ENCODE peak calls at places on chromosomes 12 and 14, in ten cellular contexts. G is HEK293T, Z is sciatic nerve, T is posterior cingulate gyrus, F is T-cell, J is WTC11, A is NCI-H748 treated with DMSO at 0.1 percent for 48 hours, V is Calu3, N is Peyer's patch, S is left kidney. W is an unnamed sample.
A peak's percentile ranks its signal among the peaks of the same experiment; 100 is the strongest.

GRCh38 chr14:95527392-95528002 is 7.4 kb upstream of the GLRX5 start:
- DNase-seq in S (peak; percentile 49), N (peak; percentile 72), A (peak; percentile 27), V (peak; percentile 45), Z (peak; percentile 79), T (peak; percentile 48), J (no peak), F (no peak), G (no peak), W (no peak)

GRCh38 chr12:90801776-90802175 is 153.2 kb downstream of the CCER1 start:
- DNase-seq in N (no peak), F (no peak), G (no peak), S (no peak), V (no peak), T (no peak), A (peak; percentile 6), Z (no peak), J (no peak), W (no peak)

GRCh38 chr12:104458645-104459555 is 2.2 kb downstream of the CHST11 start:
- DNase-seq in S (peak; percentile 49), G (peak; percentile 16), V (no peak), J (no peak), F (no peak), N (peak; percentile 54), Z (peak; percentile 59), A (no peak), T (no peak), W (no peak)

GRCh38 chr12:84627582-84627981 is 285.0 kb downstream of the SLC6A15 start:
- DNase-seq in F (no peak), J (no peak), G (no peak), N (no peak), V (no peak), S (no peak), A (no peak), Z (no peak), T (no peak), W (no peak)

GRCh38 chr14:101925152-101925551 is 39.2 kb upstream of the DYNC1H1 start:
- DNase-seq in J (no peak), A (no peak), Z (peak; percentile 51), V (no peak), S (no peak), F (no peak), N (no peak), T (no peak), G (no peak), W (no peak)

GRCh38 chr14:95765016-95765415 is 51.1 kb upstream of the TCL1A start:
- DNase-seq in V (no peak), A (no peak), N (no peak), J (no peak), T (no peak), G (no peak), S (peak; percentile 35), Z (no peak), F (no peak), W (no peak)

GRCh38 chr14:55802986-55803431 is 223.0 kb downstream of the KTN1 start:
- DNase-seq in F (no peak), A (peak; percentile 14), S (no peak), N (no peak), J (no peak), Z (no peak), G (no peak), T (no peak), V (peak; percentile 40), W (no peak)

GRCh38 chr12:16220120-16220519 is 57.4 kb downstream of the SLC15A5 start:
- DNase-seq in T (no peak), V (no peak), F (no peak), Z (no peak), S (no peak), A (no peak), G (no peak), J (no peak), N (no peak), W (no peak)

GRCh38 chr12:91687052-91688017 is 458.3 kb downstream of the BTG1 start:
- DNase-seq in F (peak; percentile 19), T (no peak), G (no peak), Z (no peak), V (no peak), J (no peak), N (no peak), A (no peak), S (no peak), W (no peak)

GRCh38 chr12:98738539-98738938 is 93.4 kb downstream of the APAF1 start:
- DNase-seq in N (no peak), J (no peak), Z (no peak), T (no peak), G (no peak), V (no peak), S (no peak), A (no peak), F (no peak), W (no peak)

GRCh38 chr14:53461823-53462222 is 308.7 kb upstream of the DDHD1 start:
- DNase-seq in J (no peak), G (no peak), F (no peak), V (no peak), A (no peak), S (no peak), T (no peak), N (no peak), Z (no peak), W (no peak)